ENCODE peak calls at places on chromosomes 7 and 10, in six cellular contexts. N is WTC11, G is choroid plexus epithelial cell, B is NCI-H1694 treated with DMSO at 0.1 percent for 48 hours, L is NCI-H2171, Q is breast epithelium. A is an unnamed sample.

GRCh38 chr7:143245123-143245522 is 18.1 kb upstream of the GSTK1 start:
- DNase-seq in N (no peak), G (peak), B (no peak), L (no peak), Q (no peak), A (no peak)

GRCh38 chr10:130358981-130359650 is 222.9 kb downstream of the GLRX3 start:
- DNase-seq in N (no peak), G (no peak), B (no peak), L (no peak), Q (no peak), A (no peak)

GRCh38 chr7:74094224-74095095 is 10.9 kb downstream of the LIMK1 start:
- DNase-seq in N (peak), G (peak), B (no peak), L (no peak), Q (peak), A (no peak)

GRCh38 chr10:84328303-84329093 is at the start of gene CCSER2:
- DNase-seq in N (peak), G (peak), B (peak), L (peak), Q (peak), A (peak)

GRCh38 chr10:27525819-27526218 is 21.7 kb downstream of the RAB18 start:
- DNase-seq in N (no peak), G (peak), B (no peak), L (no peak), Q (no peak), A (no peak)

GRCh38 chr10:71025535-71025934 is 137.2 kb upstream of the PCBD1 start:
- DNase-seq in N (no peak), G (peak), B (no peak), L (no peak), Q (no peak), A (peak)

GRCh38 chr10:43576062-43576461 is 1.6 kb upstream of the ZNF239 start:
- DNase-seq in N (no peak), G (no peak), B (no peak), L (no peak), Q (no peak), A (no peak)

GRCh38 chr7:85497999-85498398 is 311.1 kb upstream of the SEMA3D start:
- DNase-seq in N (no peak), G (peak), B (no peak), L (no peak), Q (no peak), A (no peak)

GRCh38 chr10:10977231-10977956 is 40.3 kb upstream of the CELF2 start:
- DNase-seq in N (no peak), G (peak), B (no peak), L (no peak), Q (no peak), A (no peak)

GRCh38 chr10:69217119-69217754 is 2.9 kb upstream of the HKDC1 start:
- DNase-seq in N (no peak), G (peak), B (no peak), L (no peak), Q (no peak), A (no peak)

GRCh38 chr7:1802899-1803298 is 132.8 kb downstream of the ELFN1 start:
- DNase-seq in N (no peak), G (no peak), B (no peak), L (no peak), Q (no peak), A (no peak)

GRCh38 chr7:101557978-101558741 is 70.9 kb downstream of the MYL10 start:
- DNase-seq in N (no peak), G (no peak), B (no peak), L (no peak), Q (no peak), A (no peak)

GRCh38 chr10:124917168-124917938 is 24.6 kb upstream of the ZRANB1 start:
- DNase-seq in N (peak), G (peak), B (no peak), L (peak), Q (peak), A (peak)

GRCh38 chr10:110442746-110443145 is 55.0 kb upstream of the DUSP5 start:
- DNase-seq in N (no peak), G (no peak), B (no peak), L (no peak), Q (no peak), A (no peak)

A was measured in T47D.